ENCODE peak calls at places on chromosomes 7 and 10, in eight cellular contexts. B is Panc1; U is upper lobe of right lung; R is CD8-positive, alpha-beta memory T cell; I is H1; Y is HCT116; A is suprapubic skin; K is PC-9. Q is an unnamed sample.

GRCh38 chr10:42476101-42476500 is 162.3 kb downstream of the ZNF33B start:
- DNase-seq in B (no peak), U (no peak), R (no peak), I (no peak), Y (no peak), A (no peak), K (no peak), Q (no peak)

GRCh38 chr10:71998119-71998839 is 34.1 kb downstream of the CHST3 start:
- DNase-seq in B (no peak), U (no peak), R (no peak), I (no peak), Y (no peak), A (no peak), K (no peak), Q (no peak)

GRCh38 chr10:30825495-30825894 is 195.9 kb upstream of the LYZL2 start:
- DNase-seq in B (no peak), U (no peak), R (no peak), I (no peak), Y (no peak), A (no peak), K (no peak), Q (no peak)

GRCh38 chr10:4281207-4281825 is 496.3 kb upstream of the KLF6 start:
- DNase-seq in B (no peak), U (no peak), R (no peak), I (no peak), Y (no peak), A (no peak), K (no peak), Q (no peak)

GRCh38 chr7:41054960-41055700 is 647.8 kb downstream of the INHBA start:
- DNase-seq in B (no peak), U (no peak), R (no peak), I (peak; percentile 22), Y (no peak), A (no peak), K (no peak), Q (no peak)

GRCh38 chr10:113219446-113219845 is 269.4 kb downstream of the TCF7L2 start:
- DNase-seq in B (no peak), U (no peak), R (no peak), I (no peak), Y (no peak), A (no peak), K (no peak), Q (no peak)

GRCh38 chr7:108660465-108660864 is 90.8 kb downstream of the DNAJB9 start:
- DNase-seq in B (no peak), U (no peak), R (no peak), I (no peak), Y (peak; percentile 21), A (no peak), K (no peak), Q (no peak)

GRCh38 chr10:124105045-124105444 is 11.6 kb upstream of the CHST15 start:
- DNase-seq in B (no peak), U (no peak), R (no peak), I (no peak), Y (no peak), A (no peak), K (no peak), Q (no peak)

GRCh38 chr7:121157885-121158590 is 169.5 kb downstream of the CPED1 start:
- DNase-seq in B (no peak), U (no peak), R (no peak), I (no peak), Y (no peak), A (no peak), K (no peak), Q (no peak)

GRCh38 chr10:89115876-89116627 is 91.1 kb downstream of the CH25H start:
- DNase-seq in B (no peak), U (no peak), R (no peak), I (no peak), Y (peak; percentile 40), A (no peak), K (no peak), Q (no peak)

GRCh38 chr10:48634198-48634983 is 29.5 kb upstream of the ARHGAP22 start:
- DNase-seq in B (no peak), U (no peak), R (no peak), I (no peak), Y (no peak), A (no peak), K (no peak), Q (peak; percentile 85)

GRCh38 chr7:19378340-19378704 is 233.1 kb upstream of the FERD3L start:
- DNase-seq in B (no peak), U (no peak), R (no peak), I (no peak), Y (no peak), A (no peak), K (no peak), Q (no peak)

GRCh38 chr10:86311900-86312299 is 54.7 kb downstream of the GRID1 start:
- DNase-seq in B (no peak), U (peak; percentile 2), R (no peak), I (no peak), Y (no peak), A (no peak), K (no peak), Q (no peak)

GRCh38 chr7:45610019-45610418 is 35.9 kb downstream of the ADCY1 start:
- DNase-seq in B (no peak), U (no peak), R (no peak), I (no peak), Y (no peak), A (no peak), K (no peak), Q (peak; percentile 56)

GRCh38 chr10:103089493-103089892 is 103.6 kb downstream of the NT5C2 start:
- DNase-seq in B (no peak), U (no peak), R (no peak), I (no peak), Y (no peak), A (no peak), K (no peak), Q (no peak)

GRCh38 chr10:132507467-132507955 is 30.1 kb upstream of the INPP5A start:
- DNase-seq in B (no peak), U (no peak), R (no peak), I (no peak), Y (no peak), A (peak; percentile 31), K (no peak), Q (peak; percentile 10)

GRCh38 chr7:46352335-46352954 is 431.4 kb upstream of the IGFBP3 start:
- DNase-seq in B (peak; percentile 43), U (no peak), R (no peak), I (no peak), Y (peak; percentile 56), A (no peak), K (peak; percentile 81), Q (no peak)

GRCh38 chr7:24877790-24878311 is 102.1 kb downstream of the OSBPL3 start:
- DNase-seq in B (no peak), U (no peak), R (no peak), I (no peak), Y (no peak), A (no peak), K (no peak), Q (no peak)

GRCh38 chr7:100152404-100152803 is 3.7 kb downstream of the LAMTOR4 start:
- DNase-seq in B (no peak), U (no peak), R (no peak), I (no peak), Y (no peak), A (no peak), K (no peak), Q (no peak)

GRCh38 chr7:100154651-100155491 is 3.7 kb downstream of the TRAPPC14 start:
- DNase-seq in B (no peak), U (no peak), R (no peak), I (no peak), Y (no peak), A (no peak), K (no peak), Q (no peak)

GRCh38 chr7:100153713-100154519 is 4.6 kb downstream of the TRAPPC14 start:
- DNase-seq in B (no peak), U (no peak), R (no peak), I (no peak), Y (no peak), A (no peak), K (no peak), Q (no peak)

GRCh38 chr7:100155553-100156317 is 2.8 kb downstream of the TRAPPC14 start:
- DNase-seq in B (no peak), U (no peak), R (no peak), I (no peak), Y (no peak), A (no peak), K (no peak), Q (no peak)

DNA sequence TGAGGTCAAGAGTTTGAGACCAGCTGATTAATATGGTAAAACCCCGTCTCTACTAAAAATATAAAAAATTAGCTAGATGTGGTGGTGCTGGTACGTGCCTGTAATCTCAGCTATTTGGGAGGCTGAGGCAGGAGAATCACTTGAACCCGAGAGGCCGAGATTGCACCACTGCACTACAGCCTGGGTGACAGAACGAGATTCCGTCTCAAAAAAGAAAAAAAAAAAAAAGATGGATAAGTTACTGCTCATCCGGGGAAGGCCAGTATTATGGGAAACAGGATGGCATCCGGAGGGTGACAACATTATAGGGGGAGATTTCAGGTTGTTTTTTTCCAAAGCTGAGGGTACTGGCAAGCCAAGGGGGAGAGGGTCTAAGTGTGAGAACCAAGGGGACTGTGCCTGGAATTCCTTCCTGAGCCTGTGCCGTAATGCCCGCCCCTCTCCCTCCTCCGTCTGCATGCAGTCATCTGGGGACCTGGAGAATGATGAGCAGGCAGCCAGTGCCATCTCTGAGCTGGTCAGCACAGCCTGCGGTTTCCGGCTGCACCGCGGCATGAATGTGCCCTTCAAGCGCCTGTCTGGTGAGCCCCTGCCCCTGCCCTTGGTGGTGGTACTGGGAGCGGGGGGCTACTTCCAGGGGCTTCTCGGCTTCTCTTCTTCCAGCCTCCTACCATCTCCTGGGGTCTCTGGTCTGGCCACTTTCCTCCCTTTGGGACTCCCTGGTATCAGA is 4.4 kb downstream of the LAMTOR4 start:
- DNase-seq in B (no peak), U (no peak), R (no peak), I (no peak), Y (no peak), A (no peak), K (no peak), Q (no peak)
- H3K36me3 ChIP-seq in B (peaks cover 6% of the 10 kb centered on the region), U (peaks cover 25% of the 10 kb centered on the region), R (peaks cover 13% of the 10 kb centered on the region), I (peaks cover 22% of the 10 kb centered on the region), Y (peaks cover 16% of the 10 kb centered on the region), A (peaks cover 40% of the 10 kb centered on the region), K (peaks cover 4% of the 10 kb centered on the region), Q (no peaks in the 10 kb centered on the region)

GRCh38 chr10:97023401-97024180 is 162.2 kb downstream of the SLIT1 start:
- DNase-seq in B (no peak), U (no peak), R (no peak), I (no peak), Y (no peak), A (no peak), K (no peak), Q (peak; percentile 49)
- H3K27ac ChIP-seq in B (peak overlapping the region; percentile 73), U (no peak overlapping the region), R (no peak overlapping the region), I (no peak overlapping the region), Y (no peak overlapping the region), A (no peak overlapping the region), K (peak overlapping the region; percentile 40), Q (peak overlapping the region; percentile 34)

GRCh38 chr10:100828744-100829102 is 83.3 kb downstream of the PAX2 start:
- DNase-seq in B (no peak), U (no peak), R (peak; percentile 12), I (no peak), Y (no peak), A (no peak), K (no peak), Q (no peak)
- H3K27me3 ChIP-seq in B (no peaks in the 10 kb centered on the region), U (peaks cover 84% of the 10 kb centered on the region), R (peaks cover 61% of the 10 kb centered on the region), I (peaks cover 100% of the 10 kb centered on the region), Y (no peaks in the 10 kb centered on the region), A (peaks cover 94% of the 10 kb centered on the region), K (peaks cover 12% of the 10 kb centered on the region), Q (no peaks in the 10 kb centered on the region)

DNA sequence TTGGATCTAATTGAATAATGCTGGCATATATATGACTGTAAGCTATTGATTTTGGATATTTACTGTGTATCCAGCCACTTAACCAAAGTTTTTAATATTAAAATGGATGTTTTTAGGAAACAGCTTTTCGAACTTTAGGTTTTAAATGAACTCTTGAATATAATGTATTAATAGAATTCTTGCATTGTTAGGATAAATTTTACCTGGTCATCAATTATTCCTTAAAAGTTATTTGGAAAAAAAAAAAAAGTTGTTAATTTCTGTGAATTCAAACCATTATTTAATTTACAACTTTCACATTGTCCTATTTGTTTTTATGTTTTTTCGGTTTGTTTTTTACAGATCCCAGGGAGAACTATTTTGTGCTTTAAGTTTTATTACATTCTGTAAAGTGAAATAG is 9.8 kb downstream of the TMEM209 start:
- DNase-seq in B (no peak), U (no peak), R (no peak), I (no peak), Y (no peak), A (no peak), K (no peak), Q (no peak)
- H3K36me3 ChIP-seq in B (peaks cover 15% of the 10 kb centered on the region), U (peaks cover 72% of the 10 kb centered on the region), R (peaks cover 11% of the 10 kb centered on the region), I (peaks cover 5% of the 10 kb centered on the region), Y (peaks cover 42% of the 10 kb centered on the region), A (peaks cover 42% of the 10 kb centered on the region), K (peaks cover 31% of the 10 kb centered on the region), Q (no peaks in the 10 kb centered on the region)

Q was measured in aorta.